ENCODE peak calls at places on chromosomes 13 and 19, in four cellular contexts. L is GM12878, M is HepG2, V is H1. R is an unnamed sample.

GRCh38 chr19:31270897-31271568 is 78.2 kb downstream of the TSHZ3 start:
- DNase-seq in V (no peak), L (no peak), M (no peak), R (no peak)

GRCh38 chr13:100063906-100064305 is 25.0 kb upstream of the PCCA start:
- DNase-seq in M (no peak), V (no peak), L (no peak), R (no peak)

GRCh38 chr13:75495938-75496337 is 14.0 kb upstream of the TBC1D4 start:
- DNase-seq in M (no peak), V (no peak), L (no peak), R (no peak)

GRCh38 chr13:80262051-80262695 is 78.8 kb downstream of the SPRY2 start:
- DNase-seq in L (no peak), M (no peak), V (no peak), R (no peak)

GRCh38 chr19:2167896-2168618 is 4.3 kb downstream of the DOT1L start:
- DNase-seq in M (peak; percentile 24), L (peak; percentile 87), V (no peak), R (no peak)

GRCh38 chr13:27500806-27501534 is 50.6 kb upstream of the MTIF3 start:
- DNase-seq in M (no peak), V (no peak), L (no peak), R (no peak)

GRCh38 chr19:53977991-53978731 is 13.3 kb upstream of the CACNG6 start:
- DNase-seq in V (peak; percentile 90), L (no peak), M (no peak), R (peak; percentile 44)

GRCh38 chr19:48837081-48837524 is 812 bp upstream of the HSD17B14 start:
- DNase-seq in L (peak; percentile 67), M (no peak), V (peak; percentile 74), R (peak; percentile 78)

GRCh38 chr13:49914947-49915346 is 21.2 kb downstream of the SPRYD7 start:
- DNase-seq in L (no peak), V (no peak), M (no peak), R (no peak)

GRCh38 chr13:83214452-83214851 is 667.8 kb downstream of the SLITRK1 start:
- DNase-seq in V (no peak), L (no peak), M (no peak), R (no peak)

GRCh38 chr13:46947425-46948191 is 50.8 kb upstream of the HTR2A start:
- DNase-seq in V (peak; percentile 17), M (no peak), L (no peak), R (peak; percentile 48)

GRCh38 chr13:83702021-83702420 is 180.3 kb downstream of the SLITRK1 start:
- DNase-seq in V (no peak), L (no peak), M (no peak), R (no peak)

GRCh38 chr13:53324656-53325055 is 296.0 kb downstream of the OLFM4 start:
- DNase-seq in V (no peak), L (no peak), M (no peak), R (no peak)

GRCh38 chr19:48926909-48927308 is 6.6 kb upstream of the DHDH start:
- DNase-seq in V (no peak), M (no peak), L (no peak), R (no peak)

GRCh38 chr13:48518083-48518482 is 14.8 kb downstream of the RCBTB2 start:
- DNase-seq in M (no peak), V (no peak), L (no peak), R (no peak)

GRCh38 chr19:41355802-41356201 is 2.1 kb upstream of the TGFB1 start:
- DNase-seq in M (no peak), V (no peak), L (no peak), R (no peak)

GRCh38 chr19:54390942-54391577 is 24.2 kb upstream of the TTYH1 start:
- DNase-seq in L (no peak), M (peak; percentile 70), V (no peak), R (peak; percentile 63)

GRCh38 chr19:49808762-49809154 is 4.3 kb downstream of the FUZ start:
- DNase-seq in L (no peak), M (peak; percentile 59), V (peak; percentile 94), R (no peak)

GRCh38 chr19:2695288-2695866 is 7.1 kb downstream of the GNG7 start:
- DNase-seq in L (no peak), M (no peak), V (no peak), R (no peak)

GRCh38 chr13:98014766-98015165 is 61.3 kb downstream of the IPO5 start:
- DNase-seq in M (no peak), L (no peak), V (no peak), R (no peak)

GRCh38 chr13:34430294-34430693 is 511.8 kb upstream of the NBEA start:
- DNase-seq in L (no peak), V (no peak), M (no peak), R (no peak)

GRCh38 chr19:17942582-17943283 is 9.9 kb downstream of the CCDC124 start:
- DNase-seq in M (no peak), V (no peak), L (no peak), R (no peak)

GRCh38 chr19:45958763-45959516 is 14.7 kb downstream of the NOVA2 start:
- DNase-seq in M (no peak), L (no peak), V (no peak), R (no peak)

GRCh38 chr19:35340431-35340830 is 7.3 kb upstream of the FFAR1 start:
- DNase-seq in L (no peak), M (no peak), V (no peak), R (no peak)

GRCh38 chr13:103078145-103078544 is 11.9 kb upstream of the SLC10A2 start:
- DNase-seq in L (peak; percentile 21), V (no peak), M (no peak), R (no peak)

GRCh38 chr13:38366954-38367645 is 17.4 kb downstream of the UFM1 start:
- DNase-seq in V (no peak), M (no peak), L (no peak), R (no peak)

GRCh38 chr19:43463381-43464088 is 1.9 kb downstream of the LYPD3 start:
- DNase-seq in M (peak; percentile 85), V (peak; percentile 74), L (peak; percentile 73), R (peak; percentile 87)

DNA sequence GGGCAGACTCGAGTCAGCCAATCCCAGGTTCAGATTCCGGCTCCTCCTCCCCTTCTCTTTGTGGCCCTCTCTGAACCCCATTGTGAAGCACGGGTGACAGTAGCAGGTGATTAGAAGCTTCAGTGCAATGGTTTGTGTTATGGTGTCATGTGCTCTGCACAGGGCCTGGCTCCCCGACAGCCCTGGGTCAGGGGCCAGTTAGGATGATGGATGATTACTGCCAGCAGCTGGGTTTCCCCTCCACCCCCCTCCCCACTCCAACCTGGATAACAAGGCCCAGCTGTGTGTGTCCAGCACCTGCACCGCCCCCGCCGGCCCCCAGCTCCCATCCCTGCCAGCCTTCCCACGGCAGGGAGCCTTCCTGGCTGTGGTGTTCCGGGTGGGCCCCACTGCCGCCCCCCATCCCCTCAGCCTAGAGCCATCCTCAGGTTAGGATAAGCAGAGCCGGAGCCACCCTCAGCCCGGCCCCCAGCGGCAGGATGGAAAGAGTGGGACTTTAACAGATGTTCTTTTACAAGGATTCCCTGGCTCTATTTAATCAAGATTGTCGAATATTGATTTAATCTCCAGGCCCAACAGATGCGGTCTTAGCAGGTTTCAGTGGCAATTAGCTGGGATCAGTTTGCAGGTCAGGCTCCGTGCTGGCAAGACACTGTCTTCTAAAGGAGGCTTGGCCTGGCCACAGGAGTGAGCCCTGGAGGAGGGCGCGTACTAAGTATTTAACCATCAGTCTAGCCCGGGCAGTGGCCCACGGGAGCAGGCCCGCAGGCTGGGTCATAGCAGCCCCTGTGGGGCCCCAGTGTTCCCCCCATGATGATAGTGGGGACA is 156.2 kb downstream of the SIPA1L3 start:
- DNase-seq in L (no peak), V (no peak), M (no peak), R (no peak)
- TF ChIP-seq SUZ12 in L (no peak), V (no peak), M (no peak), R (no peak)

GRCh38 chr19:15369594-15369891 is 10.0 kb downstream of the AKAP8 start:
- DNase-seq in L (no peak), V (no peak), M (no peak), R (no peak)
- H3K36me3 ChIP-seq in L (peaks cover 19% of the 10 kb centered on the region), V (peaks cover 38% of the 10 kb centered on the region), M (peaks cover 82% of the 10 kb centered on the region), R (peaks cover 95% of the 10 kb centered on the region)

GRCh38 chr19:19460258-19460731 is 54.8 kb downstream of the GATAD2A start:
- DNase-seq in L (no peak), M (no peak), V (no peak), R (no peak)
- TF ChIP-seq SUZ12 in L (no peak), M (no peak), V (no peak), R (no peak)

GRCh38 chr19:5141926-5142724 is 173.2 kb downstream of the KDM4B start:
- DNase-seq in L (no peak), M (no peak), V (no peak), R (no peak)
- H3K36me3 ChIP-seq in L (peaks cover 19% of the 10 kb centered on the region), M (peaks cover 45% of the 10 kb centered on the region), V (peaks cover 11% of the 10 kb centered on the region), R (peaks cover 86% of the 10 kb centered on the region)

DNA sequence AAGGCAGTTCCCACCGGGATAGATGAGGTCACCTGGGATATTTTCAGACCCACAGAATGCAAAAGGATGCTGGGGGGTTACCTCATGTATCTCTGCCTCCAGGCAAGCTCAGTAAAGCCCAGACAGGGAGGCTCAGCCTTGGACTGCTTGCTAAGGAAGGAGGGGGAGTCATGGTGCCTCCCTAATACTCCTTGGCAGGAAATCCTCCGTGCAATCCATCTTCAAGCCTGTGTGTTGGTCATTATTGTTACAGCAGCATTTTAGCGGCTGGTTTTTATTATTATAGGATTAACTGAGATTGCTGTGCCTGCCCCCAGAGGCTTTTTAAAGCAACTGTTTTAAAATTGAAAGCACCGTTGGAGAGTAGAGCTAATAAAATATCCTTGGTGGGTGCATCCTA is 188.5 kb upstream of the UBL3 start:
- DNase-seq in M (no peak), V (no peak), L (no peak), R (no peak)
- TF ChIP-seq SUZ12 in M (no peak), V (no peak), L (no peak), R (no peak)

R was measured in NT2/D1.